ENCODE peak calls at places on chromosome X, in six cellular contexts. One of them, this sample, is unnamed. For H3K4me1, the result is how much of the 10 kb centered on the place peaks cover.

GRCh38 chrX:3713225-3713936 is at the start of gene PRKX:
- DNase-seq in adipocyte: peak
- DNase-seq in ovary: peak
- DNase-seq in mesendoderm: peak
- DNase-seq in HCT116: no peak
- DNase-seq in tibial nerve: no peak
- DNase-seq in this sample: no peak

GRCh38 chrX:96685205-96686099 is 810 bp downstream of the DIAPH2 start:
- DNase-seq in adipocyte: peak
- DNase-seq in ovary: peak
- DNase-seq in mesendoderm: peak
- DNase-seq in HCT116: no peak
- DNase-seq in tibial nerve: peak
- DNase-seq in this sample: no peak

GRCh38 chrX:87167841-87168240 is 349.8 kb upstream of the KLHL4 start:
- DNase-seq in adipocyte: no peak
- DNase-seq in ovary: no peak
- DNase-seq in mesendoderm: peak
- DNase-seq in HCT116: no peak
- DNase-seq in tibial nerve: no peak
- DNase-seq in this sample: no peak

GRCh38 chrX:46465203-46465602 is 80.0 kb downstream of the ZNF674 start:
- DNase-seq in adipocyte: no peak
- DNase-seq in ovary: no peak
- DNase-seq in mesendoderm: no peak
- DNase-seq in HCT116: no peak
- DNase-seq in tibial nerve: no peak
- DNase-seq in this sample: no peak

GRCh38 chrX:103774070-103774642 is 2.5 kb upstream of the PLP1 start:
- DNase-seq in adipocyte: peak
- DNase-seq in ovary: no peak
- DNase-seq in mesendoderm: no peak
- DNase-seq in HCT116: peak
- DNase-seq in tibial nerve: no peak
- DNase-seq in this sample: no peak

GRCh38 chrX:153732406-153732805 is 7.8 kb downstream of the ABCD1 start:
- DNase-seq in adipocyte: no peak
- DNase-seq in ovary: no peak
- DNase-seq in mesendoderm: no peak
- DNase-seq in HCT116: no peak
- DNase-seq in tibial nerve: no peak
- DNase-seq in this sample: no peak

GRCh38 chrX:81294101-81294500 is 92.2 kb downstream of the SH3BGRL start:
- DNase-seq in adipocyte: no peak
- DNase-seq in ovary: no peak
- DNase-seq in mesendoderm: no peak
- DNase-seq in HCT116: no peak
- DNase-seq in tibial nerve: no peak
- DNase-seq in this sample: no peak

GRCh38 chrX:105872921-105873320 is 50.6 kb downstream of the NRK start:
- DNase-seq in adipocyte: peak
- DNase-seq in ovary: no peak
- DNase-seq in mesendoderm: no peak
- DNase-seq in HCT116: no peak
- DNase-seq in tibial nerve: no peak
- DNase-seq in this sample: no peak

GRCh38 chrX:19682712-19683331 is 167.5 kb upstream of the MAP3K15 start:
- DNase-seq in adipocyte: peak
- DNase-seq in ovary: peak
- DNase-seq in mesendoderm: peak
- DNase-seq in HCT116: no peak
- DNase-seq in tibial nerve: peak
- DNase-seq in this sample: no peak

GRCh38 chrX:122512561-122513072 is 671.5 kb upstream of the GRIA3 start:
- DNase-seq in adipocyte: peak
- DNase-seq in ovary: no peak
- DNase-seq in mesendoderm: no peak
- DNase-seq in HCT116: no peak
- DNase-seq in tibial nerve: no peak
- DNase-seq in this sample: no peak

GRCh38 chrX:43949669-43950068 is 23.5 kb downstream of the NDP start:
- DNase-seq in adipocyte: peak
- DNase-seq in ovary: no peak
- DNase-seq in mesendoderm: peak
- DNase-seq in HCT116: peak
- DNase-seq in tibial nerve: peak
- DNase-seq in this sample: peak

GRCh38 chrX:152845618-152846240 is 14.9 kb downstream of the NSDHL start:
- DNase-seq in adipocyte: no peak
- DNase-seq in ovary: no peak
- DNase-seq in mesendoderm: no peak
- DNase-seq in HCT116: no peak
- DNase-seq in tibial nerve: no peak
- DNase-seq in this sample: no peak

GRCh38 chrX:54785901-54786300 is 12.2 kb downstream of the ITIH6 start:
- DNase-seq in adipocyte: peak
- DNase-seq in ovary: no peak
- DNase-seq in mesendoderm: peak
- DNase-seq in HCT116: no peak
- DNase-seq in tibial nerve: no peak
- DNase-seq in this sample: no peak

GRCh38 chrX:5113128-5113527 is 1115.5 kb downstream of the NLGN4X start:
- DNase-seq in adipocyte: no peak
- DNase-seq in ovary: no peak
- DNase-seq in mesendoderm: peak
- DNase-seq in HCT116: no peak
- DNase-seq in tibial nerve: no peak
- DNase-seq in this sample: no peak

GRCh38 chrX:141314441-141314840 is 72.1 kb upstream of the SPANXC start:
- DNase-seq in adipocyte: peak
- DNase-seq in ovary: no peak
- DNase-seq in mesendoderm: no peak
- DNase-seq in HCT116: no peak
- DNase-seq in tibial nerve: no peak
- DNase-seq in this sample: no peak

GRCh38 chrX:154548028-154548316 is 552 bp downstream of the IKBKG start:
- DNase-seq in adipocyte: peak
- DNase-seq in ovary: no peak
- DNase-seq in mesendoderm: no peak
- DNase-seq in HCT116: no peak
- DNase-seq in tibial nerve: no peak
- DNase-seq in this sample: no peak

GRCh38 chrX:19183777-19184485 is 61.7 kb upstream of the ADGRG2 start:
- DNase-seq in adipocyte: no peak
- DNase-seq in ovary: no peak
- DNase-seq in mesendoderm: no peak
- DNase-seq in HCT116: no peak
- DNase-seq in tibial nerve: no peak
- DNase-seq in this sample: no peak

GRCh38 chrX:15849555-15849954 is 5.1 kb downstream of the AP1S2 start:
- DNase-seq in adipocyte: peak
- DNase-seq in ovary: no peak
- DNase-seq in mesendoderm: peak
- DNase-seq in HCT116: no peak
- DNase-seq in tibial nerve: no peak
- DNase-seq in this sample: no peak

DNA sequence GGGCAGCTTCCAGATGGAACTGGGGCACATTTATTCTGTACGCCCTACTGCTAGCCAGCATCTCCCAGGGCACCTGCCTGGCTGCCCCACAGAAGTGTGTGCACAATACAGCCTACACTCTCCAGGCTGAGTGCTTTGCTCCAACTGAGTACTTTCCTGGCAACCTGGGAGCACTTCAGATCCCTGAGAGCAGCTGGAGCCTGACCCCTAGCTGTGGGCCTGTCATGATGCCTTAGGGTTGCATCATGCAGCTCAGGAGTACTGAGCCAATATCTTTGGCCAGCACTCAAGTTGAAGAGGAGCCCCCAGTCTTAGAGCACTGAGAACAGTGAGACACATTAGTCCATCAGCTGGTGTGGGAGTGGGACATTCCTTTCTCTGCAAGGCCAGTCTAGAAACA is 321.9 kb downstream of the CFAP47 start:
- DNase-seq in adipocyte: no peak
- DNase-seq in ovary: no peak
- DNase-seq in mesendoderm: peak
- DNase-seq in HCT116: no peak
- DNase-seq in tibial nerve: no peak
- DNase-seq in this sample: no peak
- H3K4me1 ChIP-seq in adipocyte: under half
- H3K4me1 ChIP-seq in ovary: under half
- H3K4me1 ChIP-seq in mesendoderm: under half
- H3K4me1 ChIP-seq in HCT116: under half
- H3K4me1 ChIP-seq in tibial nerve: under half
- H3K4me1 ChIP-seq in this sample: under half

DNA sequence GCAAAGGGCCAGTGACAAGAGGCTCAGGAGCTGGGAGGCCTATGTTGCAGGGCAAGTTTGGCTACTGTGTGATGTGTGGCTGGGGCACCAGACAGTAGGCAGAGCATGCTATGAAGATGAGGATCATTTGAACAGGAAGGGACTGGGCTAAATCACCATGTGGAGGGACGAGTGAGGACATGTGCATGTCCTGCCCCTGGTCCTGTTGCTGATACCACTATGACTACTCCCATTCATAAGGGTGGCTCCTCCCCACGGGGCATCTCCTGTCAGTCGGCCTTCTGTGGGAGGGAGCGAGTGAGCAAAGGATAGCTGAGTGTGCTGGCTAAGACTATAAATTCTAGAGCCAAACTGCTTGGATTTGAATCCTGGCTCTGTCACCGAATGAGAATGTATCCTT is 139.2 kb downstream of the TMEM164 start:
- DNase-seq in adipocyte: no peak
- DNase-seq in ovary: no peak
- DNase-seq in mesendoderm: no peak
- DNase-seq in HCT116: no peak
- DNase-seq in tibial nerve: no peak
- DNase-seq in this sample: no peak
- H3K4me1 ChIP-seq in adipocyte: under half
- H3K4me1 ChIP-seq in ovary: under half
- H3K4me1 ChIP-seq in mesendoderm: under half
- H3K4me1 ChIP-seq in HCT116: under half
- H3K4me1 ChIP-seq in tibial nerve: under half
- H3K4me1 ChIP-seq in this sample: under half

GRCh38 chrX:1462110-1462509 is 9.4 kb upstream of the ASMTL start:
- DNase-seq in adipocyte: no peak
- DNase-seq in ovary: no peak
- DNase-seq in mesendoderm: no peak
- DNase-seq in HCT116: no peak
- DNase-seq in tibial nerve: no peak
- DNase-seq in this sample: no peak

GRCh38 chrX:1465261-1466231 is 12.8 kb upstream of the ASMTL start:
- DNase-seq in adipocyte: peak
- DNase-seq in ovary: no peak
- DNase-seq in mesendoderm: no peak
- DNase-seq in HCT116: no peak
- DNase-seq in tibial nerve: no peak
- DNase-seq in this sample: no peak

GRCh38 chrX:1464282-1465131 is 11.8 kb upstream of the ASMTL start:
- DNase-seq in adipocyte: no peak
- DNase-seq in ovary: no peak
- DNase-seq in mesendoderm: no peak
- DNase-seq in HCT116: no peak
- DNase-seq in tibial nerve: no peak
- DNase-seq in this sample: no peak

GRCh38 chrX:1462596-1463251 is 10.0 kb upstream of the ASMTL start:
- DNase-seq in adipocyte: peak
- DNase-seq in ovary: peak
- DNase-seq in mesendoderm: no peak
- DNase-seq in HCT116: no peak
- DNase-seq in tibial nerve: no peak
- DNase-seq in this sample: no peak

DNA sequence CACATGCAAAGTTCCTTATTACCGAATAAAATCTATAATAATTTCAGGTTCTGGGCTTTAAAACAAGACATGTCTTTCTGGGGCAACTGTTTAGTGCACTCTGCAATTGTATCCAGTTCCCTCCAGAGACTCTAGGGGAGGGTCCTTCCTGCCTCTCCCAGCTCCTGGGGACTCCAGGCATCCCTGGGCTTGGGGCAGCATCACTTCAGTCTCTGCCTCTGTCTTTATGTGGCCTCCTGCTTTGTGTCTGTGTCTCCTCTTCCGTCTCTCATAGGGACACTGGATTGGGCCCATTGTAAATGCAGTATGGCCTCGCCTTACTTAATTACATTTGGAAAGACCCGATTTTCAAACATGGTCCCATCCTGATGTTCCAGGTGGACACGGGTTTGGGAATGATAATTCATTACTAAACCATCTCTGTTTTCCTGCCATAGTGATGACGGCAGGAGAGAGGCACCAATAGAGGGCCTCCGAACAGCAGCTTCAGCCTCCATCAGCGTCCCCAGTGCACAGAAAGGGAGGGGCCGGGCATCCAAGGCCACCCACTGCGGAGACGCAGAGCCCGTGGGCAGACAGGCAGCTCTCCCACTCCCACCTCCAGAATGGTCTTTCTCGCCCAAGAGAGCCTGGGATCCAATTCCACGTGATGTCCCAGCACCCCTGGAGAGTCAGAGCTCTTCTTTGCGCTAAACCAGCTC is 11.0 kb upstream of the ASMTL start:
- DNase-seq in adipocyte: no peak
- DNase-seq in ovary: no peak
- DNase-seq in mesendoderm: no peak
- DNase-seq in HCT116: no peak
- DNase-seq in tibial nerve: no peak
- DNase-seq in this sample: no peak
- H3K4me1 ChIP-seq in adipocyte: under half
- H3K4me1 ChIP-seq in ovary: under half
- H3K4me1 ChIP-seq in mesendoderm: under half
- H3K4me1 ChIP-seq in HCT116: under half
- H3K4me1 ChIP-seq in tibial nerve: under half
- H3K4me1 ChIP-seq in this sample: under half

DNA sequence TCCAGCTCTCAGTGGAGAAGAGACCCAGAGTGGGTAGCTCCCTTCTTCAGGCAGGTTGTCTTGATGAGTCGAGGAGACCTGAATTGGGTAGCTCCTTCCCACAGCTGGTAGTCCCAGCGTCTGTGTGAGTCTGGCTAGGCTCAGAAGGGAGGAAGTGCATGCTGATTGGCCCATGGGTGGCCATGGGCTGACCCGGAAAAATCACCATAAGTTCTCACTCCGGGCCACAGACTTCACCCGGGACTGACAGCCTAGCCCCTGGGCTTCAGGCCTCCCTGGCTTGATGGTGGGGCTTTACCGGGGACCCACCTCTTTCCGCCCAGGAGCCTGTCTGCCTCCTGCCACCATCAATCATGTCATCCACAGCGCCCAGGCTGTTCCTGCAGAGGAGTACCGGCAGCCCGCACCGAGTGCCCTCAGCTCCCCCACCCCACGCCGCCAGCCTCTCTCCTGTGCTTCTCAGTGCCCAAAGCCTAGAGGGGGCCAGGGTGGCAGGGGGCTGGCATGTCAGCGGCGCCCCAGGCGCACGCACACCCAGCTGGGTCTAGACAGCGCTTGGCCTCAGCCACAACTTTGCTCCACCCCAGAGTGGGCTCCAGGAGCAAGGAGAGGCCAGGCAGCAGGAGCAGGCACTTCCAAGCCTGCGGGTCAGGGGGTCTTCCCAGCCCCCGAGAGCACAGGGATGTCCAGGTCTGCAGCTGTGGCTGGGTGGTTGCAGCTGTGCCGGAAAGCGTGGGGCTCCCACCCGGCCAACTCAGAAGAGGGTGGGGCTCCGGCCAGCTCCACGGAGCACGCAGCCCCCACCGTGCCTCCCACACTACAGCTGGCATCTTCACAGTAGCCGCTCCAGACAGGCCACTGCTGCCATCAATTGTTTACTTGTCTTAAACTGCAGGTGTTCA is 16.1 kb upstream of the SAT1 start:
- DNase-seq in adipocyte: no peak
- DNase-seq in ovary: no peak
- DNase-seq in mesendoderm: no peak
- DNase-seq in HCT116: no peak
- DNase-seq in tibial nerve: no peak
- DNase-seq in this sample: no peak
- H3K4me1 ChIP-seq in adipocyte: under half
- H3K4me1 ChIP-seq in ovary: under half
- H3K4me1 ChIP-seq in mesendoderm: under half
- H3K4me1 ChIP-seq in HCT116: under half
- H3K4me1 ChIP-seq in tibial nerve: under half
- H3K4me1 ChIP-seq in this sample: under half

This sample was measured in iPS DF 6.9.